ENCODE peak calls at places on chromosome 3, in ten cellular contexts. One of them, this sample, is unnamed.
A peak's percentile ranks its signal among the peaks of the same experiment; 100 is the strongest.

GRCh38 chr3:126487151-126487771 is 11.6 kb upstream of the ZXDC start:
- DNase-seq in HFFc6: peak; percentile 25
- DNase-seq in left colon: no peak
- DNase-seq in stomach: no peak
- DNase-seq in HFF-Myc: no peak
- DNase-seq in ovary: no peak
- DNase-seq in endothelial cell of umbilical vein: peak; percentile 48
- DNase-seq in HEK293T: no peak
- DNase-seq in NCI-H774: no peak
- DNase-seq in glomerular endothelial cell: no peak
- DNase-seq in this sample: no peak

GRCh38 chr3:106176734-106177133 is 307.9 kb upstream of the CBLB start:
- DNase-seq in stomach: no peak
- DNase-seq in endothelial cell of umbilical vein: peak; percentile 5
- DNase-seq in HEK293T: no peak
- DNase-seq in HFFc6: no peak
- DNase-seq in HFF-Myc: no peak
- DNase-seq in left colon: no peak
- DNase-seq in ovary: no peak
- DNase-seq in NCI-H774: no peak
- DNase-seq in glomerular endothelial cell: no peak
- DNase-seq in this sample: no peak

GRCh38 chr3:62332771-62333381 is 40.5 kb downstream of the FEZF2 start:
- DNase-seq in left colon: no peak
- DNase-seq in HFFc6: peak; percentile 28
- DNase-seq in endothelial cell of umbilical vein: peak; percentile 21
- DNase-seq in HFF-Myc: peak; percentile 7
- DNase-seq in NCI-H774: no peak
- DNase-seq in HEK293T: no peak
- DNase-seq in stomach: no peak
- DNase-seq in glomerular endothelial cell: peak; percentile 3
- DNase-seq in ovary: no peak
- DNase-seq in this sample: no peak

GRCh38 chr3:81033185-81033584 is 728.3 kb downstream of the GBE1 start:
- DNase-seq in HFFc6: no peak
- DNase-seq in stomach: no peak
- DNase-seq in NCI-H774: no peak
- DNase-seq in ovary: no peak
- DNase-seq in endothelial cell of umbilical vein: no peak
- DNase-seq in left colon: no peak
- DNase-seq in HEK293T: no peak
- DNase-seq in HFF-Myc: no peak
- DNase-seq in glomerular endothelial cell: no peak
- DNase-seq in this sample: no peak

GRCh38 chr3:153667341-153667740 is 453.8 kb upstream of the ARHGEF26 start:
- DNase-seq in HFFc6: no peak
- DNase-seq in HFF-Myc: no peak
- DNase-seq in stomach: no peak
- DNase-seq in ovary: no peak
- DNase-seq in NCI-H774: no peak
- DNase-seq in HEK293T: no peak
- DNase-seq in endothelial cell of umbilical vein: no peak
- DNase-seq in left colon: no peak
- DNase-seq in glomerular endothelial cell: no peak
- DNase-seq in this sample: no peak

GRCh38 chr3:132730891-132731580 is 8.8 kb upstream of the NPHP3 start:
- DNase-seq in HFFc6: peak; percentile 40
- DNase-seq in NCI-H774: peak; percentile 49
- DNase-seq in stomach: no peak
- DNase-seq in HFF-Myc: no peak
- DNase-seq in HEK293T: peak; percentile 63
- DNase-seq in glomerular endothelial cell: no peak
- DNase-seq in left colon: no peak
- DNase-seq in ovary: no peak
- DNase-seq in endothelial cell of umbilical vein: peak; percentile 61
- DNase-seq in this sample: peak; percentile 48

GRCh38 chr3:134332344-134332743 is 41.9 kb downstream of the AMOTL2 start:
- DNase-seq in NCI-H774: no peak
- DNase-seq in HFFc6: no peak
- DNase-seq in stomach: no peak
- DNase-seq in endothelial cell of umbilical vein: no peak
- DNase-seq in HEK293T: no peak
- DNase-seq in glomerular endothelial cell: no peak
- DNase-seq in ovary: no peak
- DNase-seq in HFF-Myc: no peak
- DNase-seq in left colon: no peak
- DNase-seq in this sample: no peak

GRCh38 chr3:197795200-197795599 is 4.1 kb downstream of the LRCH3 start:
- DNase-seq in ovary: no peak
- DNase-seq in left colon: no peak
- DNase-seq in stomach: no peak
- DNase-seq in HEK293T: no peak
- DNase-seq in endothelial cell of umbilical vein: no peak
- DNase-seq in glomerular endothelial cell: no peak
- DNase-seq in NCI-H774: no peak
- DNase-seq in HFFc6: peak; percentile 48
- DNase-seq in HFF-Myc: no peak
- DNase-seq in this sample: no peak

GRCh38 chr3:168414149-168414548 is 318.4 kb upstream of the GOLIM4 start:
- DNase-seq in HFFc6: no peak
- DNase-seq in left colon: no peak
- DNase-seq in HEK293T: no peak
- DNase-seq in stomach: no peak
- DNase-seq in glomerular endothelial cell: no peak
- DNase-seq in ovary: no peak
- DNase-seq in NCI-H774: no peak
- DNase-seq in HFF-Myc: no peak
- DNase-seq in endothelial cell of umbilical vein: no peak
- DNase-seq in this sample: no peak

GRCh38 chr3:157081681-157082210 is 78.2 kb downstream of the CCNL1 start:
- DNase-seq in HFFc6: peak; percentile 98
- DNase-seq in left colon: peak; percentile 92
- DNase-seq in HEK293T: peak; percentile 86
- DNase-seq in glomerular endothelial cell: peak; percentile 60
- DNase-seq in stomach: peak; percentile 89
- DNase-seq in NCI-H774: no peak
- DNase-seq in endothelial cell of umbilical vein: peak; percentile 85
- DNase-seq in HFF-Myc: peak; percentile 87
- DNase-seq in ovary: peak; percentile 87
- DNase-seq in this sample: no peak

GRCh38 chr3:171862993-171863521 is 19.9 kb downstream of the TMEM212 start:
- DNase-seq in NCI-H774: no peak
- DNase-seq in left colon: no peak
- DNase-seq in HEK293T: no peak
- DNase-seq in stomach: no peak
- DNase-seq in HFF-Myc: no peak
- DNase-seq in glomerular endothelial cell: peak; percentile 89
- DNase-seq in endothelial cell of umbilical vein: peak; percentile 98
- DNase-seq in ovary: no peak
- DNase-seq in HFFc6: no peak
- DNase-seq in this sample: no peak

GRCh38 chr3:142912440-142913172 is 23.7 kb upstream of the PCOLCE2 start:
- DNase-seq in NCI-H774: no peak
- DNase-seq in stomach: no peak
- DNase-seq in endothelial cell of umbilical vein: no peak
- DNase-seq in glomerular endothelial cell: no peak
- DNase-seq in left colon: no peak
- DNase-seq in HFF-Myc: no peak
- DNase-seq in HFFc6: no peak
- DNase-seq in ovary: no peak
- DNase-seq in HEK293T: no peak
- DNase-seq in this sample: no peak

GRCh38 chr3:181930105-181930504 is 218.4 kb downstream of the SOX2 start:
- DNase-seq in NCI-H774: no peak
- DNase-seq in HEK293T: no peak
- DNase-seq in HFF-Myc: no peak
- DNase-seq in left colon: no peak
- DNase-seq in glomerular endothelial cell: no peak
- DNase-seq in endothelial cell of umbilical vein: no peak
- DNase-seq in HFFc6: no peak
- DNase-seq in stomach: no peak
- DNase-seq in ovary: no peak
- DNase-seq in this sample: no peak

GRCh38 chr3:173467501-173467900 is 70.0 kb downstream of the NLGN1 start:
- DNase-seq in left colon: no peak
- DNase-seq in glomerular endothelial cell: no peak
- DNase-seq in HFF-Myc: no peak
- DNase-seq in stomach: no peak
- DNase-seq in endothelial cell of umbilical vein: peak; percentile 7
- DNase-seq in HFFc6: no peak
- DNase-seq in ovary: no peak
- DNase-seq in HEK293T: no peak
- DNase-seq in NCI-H774: no peak
- DNase-seq in this sample: no peak

GRCh38 chr3:105119801-105120340 is 246.8 kb upstream of the ALCAM start:
- DNase-seq in stomach: no peak
- DNase-seq in NCI-H774: no peak
- DNase-seq in ovary: no peak
- DNase-seq in HFFc6: no peak
- DNase-seq in HEK293T: no peak
- DNase-seq in left colon: no peak
- DNase-seq in endothelial cell of umbilical vein: no peak
- DNase-seq in glomerular endothelial cell: no peak
- DNase-seq in HFF-Myc: no peak
- DNase-seq in this sample: no peak

GRCh38 chr3:41715376-41715775 is 246.5 kb downstream of the ULK4 start:
- DNase-seq in stomach: no peak
- DNase-seq in HFF-Myc: no peak
- DNase-seq in HEK293T: no peak
- DNase-seq in NCI-H774: no peak
- DNase-seq in left colon: no peak
- DNase-seq in endothelial cell of umbilical vein: no peak
- DNase-seq in HFFc6: no peak
- DNase-seq in ovary: no peak
- DNase-seq in glomerular endothelial cell: no peak
- DNase-seq in this sample: peak; percentile 6

GRCh38 chr3:106844638-106845037 is 532.6 kb upstream of the CCDC54 start:
- DNase-seq in ovary: no peak
- DNase-seq in HFF-Myc: no peak
- DNase-seq in NCI-H774: no peak
- DNase-seq in HEK293T: no peak
- DNase-seq in glomerular endothelial cell: no peak
- DNase-seq in left colon: no peak
- DNase-seq in HFFc6: no peak
- DNase-seq in stomach: no peak
- DNase-seq in endothelial cell of umbilical vein: no peak
- DNase-seq in this sample: no peak

GRCh38 chr3:152270145-152270870 is 1.6 kb downstream of the MBNL1 start:
- DNase-seq in NCI-H774: no peak
- DNase-seq in HFFc6: no peak
- DNase-seq in HFF-Myc: no peak
- DNase-seq in glomerular endothelial cell: no peak
- DNase-seq in endothelial cell of umbilical vein: peak; percentile 51
- DNase-seq in ovary: no peak
- DNase-seq in left colon: no peak
- DNase-seq in HEK293T: no peak
- DNase-seq in stomach: no peak
- DNase-seq in this sample: peak; percentile 65

GRCh38 chr3:189779166-189779565 is 148.0 kb downstream of the TP63 start:
- DNase-seq in glomerular endothelial cell: no peak
- DNase-seq in HFFc6: no peak
- DNase-seq in HEK293T: no peak
- DNase-seq in ovary: no peak
- DNase-seq in NCI-H774: no peak
- DNase-seq in endothelial cell of umbilical vein: no peak
- DNase-seq in left colon: no peak
- DNase-seq in stomach: no peak
- DNase-seq in HFF-Myc: no peak
- DNase-seq in this sample: no peak

GRCh38 chr3:175672119-175672689 is 813.1 kb downstream of the NAALADL2 start:
- DNase-seq in HEK293T: peak; percentile 6
- DNase-seq in stomach: no peak
- DNase-seq in endothelial cell of umbilical vein: peak; percentile 73
- DNase-seq in left colon: no peak
- DNase-seq in NCI-H774: peak; percentile 43
- DNase-seq in HFF-Myc: peak; percentile 24
- DNase-seq in HFFc6: peak; percentile 35
- DNase-seq in glomerular endothelial cell: no peak
- DNase-seq in ovary: no peak
- DNase-seq in this sample: peak; percentile 61

GRCh38 chr3:108767258-108767657 is 10.0 kb upstream of the RETNLB start:
- DNase-seq in glomerular endothelial cell: no peak
- DNase-seq in NCI-H774: no peak
- DNase-seq in ovary: no peak
- DNase-seq in stomach: no peak
- DNase-seq in HEK293T: no peak
- DNase-seq in HFFc6: no peak
- DNase-seq in HFF-Myc: no peak
- DNase-seq in endothelial cell of umbilical vein: no peak
- DNase-seq in left colon: no peak
- DNase-seq in this sample: no peak

GRCh38 chr3:187743195-187744141 is 1.8 kb downstream of the BCL6 start:
- DNase-seq in HEK293T: no peak
- DNase-seq in ovary: peak; percentile 73
- DNase-seq in left colon: peak; percentile 66
- DNase-seq in endothelial cell of umbilical vein: peak; percentile 39
- DNase-seq in stomach: peak; percentile 63
- DNase-seq in glomerular endothelial cell: no peak
- DNase-seq in HFFc6: peak; percentile 17
- DNase-seq in HFF-Myc: no peak
- DNase-seq in NCI-H774: peak; percentile 33
- DNase-seq in this sample: peak; percentile 38

GRCh38 chr3:150956376-150956775 is 16.2 kb downstream of the CLRN1 start:
- DNase-seq in endothelial cell of umbilical vein: no peak
- DNase-seq in ovary: no peak
- DNase-seq in HFF-Myc: no peak
- DNase-seq in glomerular endothelial cell: no peak
- DNase-seq in HFFc6: peak; percentile 30
- DNase-seq in left colon: no peak
- DNase-seq in stomach: no peak
- DNase-seq in NCI-H774: no peak
- DNase-seq in HEK293T: no peak
- DNase-seq in this sample: peak; percentile 39

GRCh38 chr3:48997714-48998637 is 7.9 kb downstream of the P4HTM start:
- DNase-seq in HEK293T: no peak
- DNase-seq in HFF-Myc: no peak
- DNase-seq in endothelial cell of umbilical vein: no peak
- DNase-seq in ovary: no peak
- DNase-seq in left colon: no peak
- DNase-seq in stomach: no peak
- DNase-seq in NCI-H774: no peak
- DNase-seq in HFFc6: no peak
- DNase-seq in glomerular endothelial cell: no peak
- DNase-seq in this sample: no peak

GRCh38 chr3:194424953-194425352 is 25.9 kb upstream of the GP5 start:
- DNase-seq in left colon: no peak
- DNase-seq in ovary: no peak
- DNase-seq in HFF-Myc: no peak
- DNase-seq in endothelial cell of umbilical vein: no peak
- DNase-seq in HFFc6: no peak
- DNase-seq in HEK293T: no peak
- DNase-seq in NCI-H774: no peak
- DNase-seq in glomerular endothelial cell: no peak
- DNase-seq in stomach: no peak
- DNase-seq in this sample: no peak

GRCh38 chr3:159626598-159626997 is 362.0 kb upstream of the IL12A start:
- DNase-seq in HEK293T: no peak
- DNase-seq in HFF-Myc: no peak
- DNase-seq in NCI-H774: no peak
- DNase-seq in endothelial cell of umbilical vein: no peak
- DNase-seq in left colon: no peak
- DNase-seq in stomach: no peak
- DNase-seq in ovary: no peak
- DNase-seq in glomerular endothelial cell: no peak
- DNase-seq in HFFc6: no peak
- DNase-seq in this sample: no peak

GRCh38 chr3:134253475-134254231 is 3.0 kb upstream of the RYK start:
- DNase-seq in NCI-H774: no peak
- DNase-seq in endothelial cell of umbilical vein: no peak
- DNase-seq in stomach: no peak
- DNase-seq in HFFc6: no peak
- DNase-seq in glomerular endothelial cell: no peak
- DNase-seq in HFF-Myc: no peak
- DNase-seq in HEK293T: no peak
- DNase-seq in left colon: no peak
- DNase-seq in ovary: no peak
- DNase-seq in this sample: no peak

GRCh38 chr3:57017481-57017880 is 43.0 kb upstream of the SPATA12 start:
- DNase-seq in stomach: no peak
- DNase-seq in ovary: no peak
- DNase-seq in glomerular endothelial cell: no peak
- DNase-seq in HFF-Myc: no peak
- DNase-seq in left colon: no peak
- DNase-seq in endothelial cell of umbilical vein: no peak
- DNase-seq in NCI-H774: no peak
- DNase-seq in HFFc6: no peak
- DNase-seq in HEK293T: no peak
- DNase-seq in this sample: no peak

This sample was measured in kidney glomerular epithelial cell.